ENCODE peak calls at places on chromosomes 13 and 19, in four cellular contexts. N is HepG2, S is H1, C is GM12878. U is an unnamed sample.

GRCh38 chr19:13207237-13208130 is 57.3 kb downstream of the IER2 start:
- DNase-seq in N (no peak), S (no peak), C (no peak), U (no peak)

GRCh38 chr13:113670541-113670940 is 3.5 kb downstream of the GRK1 start:
- DNase-seq in N (no peak), S (no peak), C (no peak), U (no peak)

GRCh38 chr13:100694722-100695644 is 20.4 kb upstream of the TMTC4 start:
- DNase-seq in N (peak; percentile 55), S (peak; percentile 53), C (no peak), U (peak; percentile 58)

GRCh38 chr13:26494591-26494990 is 62.9 kb upstream of the WASF3 start:
- DNase-seq in N (no peak), S (no peak), C (no peak), U (no peak)

GRCh38 chr19:41709951-41710645 is 1.7 kb downstream of the CEACAM5 start:
- DNase-seq in N (no peak), S (no peak), C (no peak), U (no peak)

GRCh38 chr19:38952395-38953165 is 21.8 kb downstream of the MRPS12 start:
- DNase-seq in N (peak; percentile 51), S (no peak), C (no peak), U (no peak)

GRCh38 chr13:99902657-99903056 is 68.9 kb downstream of the ZIC5 start:
- DNase-seq in N (no peak), S (no peak), C (no peak), U (no peak)

GRCh38 chr13:40897058-40897457 is 107.6 kb downstream of the SLC25A15 start:
- DNase-seq in N (no peak), S (no peak), C (no peak), U (no peak)

GRCh38 chr19:35213678-35214632 is 14.6 kb downstream of the FAM187B start:
- DNase-seq in N (no peak), S (no peak), C (peak; percentile 93), U (peak; percentile 72)

GRCh38 chr13:41905600-41906254 is 55.2 kb downstream of the VWA8 start:
- DNase-seq in N (peak; percentile 28), S (no peak), C (no peak), U (peak; percentile 33)

GRCh38 chr13:83975668-83976165 is 93.4 kb upstream of the SLITRK1 start:
- DNase-seq in N (no peak), S (no peak), C (peak; percentile 33), U (no peak)

GRCh38 chr19:6228523-6229215 is 51.1 kb downstream of the MLLT1 start:
- DNase-seq in N (no peak), S (no peak), C (no peak), U (no peak)

GRCh38 chr13:74306496-74306895 is 172.3 kb upstream of the KLF12 start:
- DNase-seq in N (no peak), S (no peak), C (no peak), U (peak; percentile 20)

GRCh38 chr19:28701491-28701890 is 511.5 kb downstream of the UQCRFS1 start:
- DNase-seq in N (no peak), S (no peak), C (no peak), U (no peak)

GRCh38 chr19:34639491-34640085 is 37.4 kb downstream of the SCGB2B2 start:
- DNase-seq in N (peak; percentile 82), S (no peak), C (peak; percentile 13), U (peak; percentile 43)

GRCh38 chr13:44393391-44393790 is 19.8 kb downstream of the SERP2 start:
- DNase-seq in N (no peak), S (no peak), C (no peak), U (no peak)

GRCh38 chr19:55212447-55212846 is 3.1 kb upstream of the PTPRH start:
- DNase-seq in N (peak; percentile 64), S (no peak), C (peak; percentile 13), U (no peak)

GRCh38 chr13:55307909-55308308 is 1832.8 kb upstream of the PRR20A start:
- DNase-seq in N (no peak), S (no peak), C (no peak), U (no peak)

GRCh38 chr13:36356058-36356457 is 9.9 kb upstream of the SPART start:
- DNase-seq in N (peak; percentile 21), S (no peak), C (no peak), U (no peak)

GRCh38 chr13:50072676-50073075 is 57.4 kb downstream of the KCNRG start:
- DNase-seq in N (no peak), S (no peak), C (no peak), U (no peak)

GRCh38 chr13:98405690-98406344 is 171.1 kb downstream of the STK24 start:
- DNase-seq in N (peak; percentile 5), S (no peak), C (no peak), U (no peak)

GRCh38 chr19:35195822-35196221 is 32.7 kb downstream of the FAM187B start:
- DNase-seq in N (no peak), S (no peak), C (peak; percentile 30), U (no peak)

GRCh38 chr19:44845612-44846454 is at the start of gene NECTIN2:
- DNase-seq in N (peak; percentile 95), S (peak; percentile 97), C (peak; percentile 37), U (peak; percentile 98)

GRCh38 chr19:44847144-44848035 is 1.3 kb downstream of the NECTIN2 start:
- DNase-seq in N (peak; percentile 42), S (no peak), C (no peak), U (peak; percentile 51)

GRCh38 chr19:44845286-44845611 is 848 bp upstream of the NECTIN2 start:
- DNase-seq in N (no peak), S (no peak), C (no peak), U (no peak)

GRCh38 chr19:44848036-44848804 is 2.1 kb downstream of the NECTIN2 start:
- DNase-seq in N (no peak), S (no peak), C (no peak), U (peak; percentile 41)

DNA sequence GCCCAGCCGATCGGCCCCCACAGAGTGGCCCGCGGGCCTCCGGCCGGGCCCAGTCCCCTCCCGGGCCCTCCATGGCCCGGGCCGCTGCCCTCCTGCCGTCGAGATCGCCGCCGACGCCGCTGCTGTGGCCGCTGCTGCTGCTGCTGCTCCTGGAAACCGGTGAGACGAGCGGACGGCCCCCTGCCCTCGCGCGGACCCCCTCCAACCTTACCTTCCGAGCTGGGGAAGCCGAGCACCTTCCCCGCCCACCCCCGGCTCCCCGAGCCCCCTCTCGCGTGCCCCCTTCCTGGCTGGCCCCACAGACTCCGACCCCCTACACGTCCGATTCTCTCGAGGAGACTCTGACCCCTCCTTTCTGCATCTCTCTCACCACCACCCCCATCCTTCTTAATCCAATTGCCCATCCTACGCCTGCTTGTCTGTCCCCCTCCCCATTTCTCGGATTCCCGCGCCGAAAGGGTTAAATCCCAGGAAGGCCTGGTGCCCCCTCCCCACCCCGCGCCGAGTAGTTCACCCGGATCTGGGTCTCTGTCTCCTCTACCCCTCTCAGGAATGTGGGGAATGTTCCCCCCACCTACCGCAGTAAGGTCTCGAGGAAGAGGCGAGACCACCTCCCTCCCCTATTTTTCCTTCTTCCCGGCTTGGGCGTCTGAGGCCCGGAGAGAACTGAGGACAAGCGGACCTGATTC is 502 bp downstream of the NECTIN2 start:
- DNase-seq in N (no peak), S (no peak), C (no peak), U (peak; percentile 48)
- TF ChIP-seq TCF12 in N (no peak), S (no peak), C (no peak), U (no peak)

GRCh38 chr13:110981379-110981778 is 66.5 kb upstream of the ANKRD10 start:
- DNase-seq in N (no peak), S (no peak), C (no peak), U (no peak)
- TF ChIP-seq TCF12 in N (no peak), S (no peak), C (no peak), U (no peak)

DNA sequence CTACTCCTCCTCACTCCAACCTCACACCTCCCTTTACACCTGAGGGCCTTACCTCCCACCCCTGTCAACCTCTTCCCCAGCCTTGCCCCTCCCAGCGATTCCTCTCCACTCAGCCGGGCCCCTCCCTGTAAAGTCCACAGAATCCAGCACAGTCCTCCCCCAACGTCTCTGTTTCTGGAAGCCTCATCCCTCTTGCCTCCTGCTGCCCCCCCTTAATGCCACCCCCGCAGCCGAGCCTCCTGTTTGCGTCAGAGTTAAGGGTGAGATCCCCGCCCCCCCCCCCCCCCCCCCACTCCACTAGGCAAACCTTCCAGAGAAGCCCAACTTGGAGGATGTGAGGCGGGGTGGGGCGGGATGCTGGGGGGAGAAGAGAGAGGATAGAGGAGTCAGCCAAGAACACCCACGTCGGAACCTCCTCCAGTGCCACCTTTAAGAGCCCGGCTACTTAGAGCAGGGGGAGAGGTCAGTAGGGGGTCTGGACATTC is 2.1 kb downstream of the UNC13A start:
- DNase-seq in N (no peak), S (no peak), C (no peak), U (peak; percentile 61)
- TF ChIP-seq TCF12 in N (no peak), S (no peak), C (no peak), U (no peak)

DNA sequence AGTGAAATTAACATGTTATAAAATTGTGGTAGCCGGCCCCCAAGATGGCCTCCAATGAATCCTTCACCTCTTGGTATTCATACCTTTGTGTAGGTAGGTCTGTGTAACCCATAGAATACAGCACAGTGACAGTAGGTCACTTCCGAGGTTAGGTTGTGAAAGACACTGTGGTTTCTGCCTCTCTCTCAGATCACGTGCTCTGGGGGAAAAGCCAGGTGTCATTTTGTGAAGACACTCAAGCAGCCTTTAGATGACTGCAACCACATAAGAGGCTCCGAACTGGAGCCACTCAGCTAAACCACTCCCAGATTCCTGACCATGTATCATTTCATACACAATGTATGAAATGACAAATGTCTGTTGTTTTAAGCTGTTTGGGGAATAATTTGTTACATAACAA is 9.8 kb upstream of the USPL1 start:
- DNase-seq in N (no peak), S (no peak), C (peak; percentile 85), U (no peak)
- TF ChIP-seq TCF12 in N (no peak), S (no peak), C (peak; percentile 79), U (no peak)

GRCh38 chr19:3142292-3142670 is 6.4 kb downstream of the GNA15 start:
- DNase-seq in N (no peak), S (no peak), C (no peak), U (no peak)
- TF ChIP-seq TCF12 in N (no peak), S (no peak), C (no peak), U (peak; percentile 5)

DNA sequence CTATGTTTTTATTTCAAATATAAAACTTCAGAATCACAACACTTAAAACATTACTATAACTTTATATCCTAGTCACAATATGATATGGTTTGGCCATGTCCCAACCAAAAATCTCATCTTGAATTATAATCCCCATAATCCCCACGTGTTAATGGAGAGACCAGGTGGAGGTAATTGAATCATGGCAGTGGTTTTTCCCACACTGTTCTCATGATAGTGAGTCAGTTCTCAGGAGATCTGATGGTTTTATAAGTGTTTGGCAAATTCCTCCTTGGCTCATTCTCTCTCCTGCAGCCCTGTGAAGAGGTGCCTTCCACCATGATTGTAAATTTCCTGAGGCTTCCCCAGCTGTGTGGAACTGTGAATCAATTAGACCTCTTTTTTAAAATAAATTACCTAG is 307.6 kb downstream of the SPRY2 start:
- DNase-seq in N (no peak), S (no peak), C (no peak), U (no peak)
- TF ChIP-seq TCF12 in N (no peak), S (no peak), C (no peak), U (no peak)

GRCh38 chr13:63490149-63490548 is 2074.5 kb upstream of the PCDH20 start:
- DNase-seq in N (no peak), S (no peak), C (no peak), U (no peak)
- TF ChIP-seq TCF12 in N (no peak), S (no peak), C (no peak), U (no peak)